ENCODE peak calls at places on chromosomes 4 and X, in ten cellular contexts. L is psoas muscle, Q is left lung, T is mammary epithelial cell, H is fibroblast of lung, X is breast epithelium, O is cardiac muscle cell, J is heart right ventricle, F is heart left ventricle, N is GM23338. D is an unnamed sample.

GRCh38 chrX:40646489-40647306 is 663 bp downstream of the CXorf38 start:
- DNase-seq in L (peak), Q (peak), T (peak), H (peak), X (peak), O (peak), J (peak), F (peak), N (peak), D (no peak)

GRCh38 chrX:24259544-24260240 is 54.2 kb downstream of the SUPT20HL2 start:
- DNase-seq in L (no peak), Q (no peak), T (peak), H (peak), X (no peak), O (peak), J (peak), F (no peak), N (peak), D (peak)

GRCh38 chr4:121072836-121073362 is 564 bp upstream of the NDNF start:
- DNase-seq in L (no peak), Q (peak), T (no peak), H (no peak), X (no peak), O (no peak), J (no peak), F (peak), N (peak), D (no peak)

GRCh38 chr4:168707205-168707604 is 210.4 kb downstream of the PALLD start:
- DNase-seq in L (no peak), Q (no peak), T (peak), H (no peak), X (no peak), O (no peak), J (no peak), F (no peak), N (no peak), D (no peak)

GRCh38 chr4:7652451-7652871 is 217.7 kb upstream of the PSAPL1 start:
- DNase-seq in L (peak), Q (no peak), T (no peak), H (peak), X (no peak), O (peak), J (no peak), F (no peak), N (no peak), D (peak)

GRCh38 chr4:150769235-150769634 is 187.3 kb downstream of the MAB21L2 start:
- DNase-seq in L (no peak), Q (no peak), T (peak), H (peak), X (no peak), O (peak), J (no peak), F (no peak), N (no peak), D (no peak)

GRCh38 chr4:6372649-6373525 is 99.5 kb downstream of the PPP2R2C start:
- DNase-seq in L (peak), Q (peak), T (peak), H (peak), X (no peak), O (peak), J (no peak), F (peak), N (peak), D (no peak)

GRCh38 chrX:136780738-136781137 is at the start of gene ARHGEF6:
- DNase-seq in L (no peak), Q (no peak), T (no peak), H (no peak), X (no peak), O (no peak), J (peak), F (no peak), N (no peak), D (peak)

GRCh38 chr4:7342581-7343352 is 92.0 kb downstream of the PSAPL1 start:
- DNase-seq in L (no peak), Q (peak), T (no peak), H (no peak), X (no peak), O (no peak), J (no peak), F (peak), N (no peak), D (no peak)

GRCh38 chrX:68827848-68828562 is 816 bp upstream of the EFNB1 start:
- DNase-seq in L (peak), Q (peak), T (peak), H (peak), X (peak), O (peak), J (peak), F (peak), N (peak), D (peak)

GRCh38 chr4:155954118-155954503 is 445 bp upstream of the CTSO start:
- DNase-seq in L (no peak), Q (peak), T (no peak), H (no peak), X (no peak), O (no peak), J (no peak), F (no peak), N (no peak), D (peak)

GRCh38 chr4:5051692-5052423 is 578 bp downstream of the STK32B start:
- DNase-seq in L (no peak), Q (peak), T (peak), H (peak), X (no peak), O (no peak), J (no peak), F (peak), N (peak), D (no peak)

GRCh38 chr4:53763813-53764597 is 172.7 kb upstream of the LNX1 start:
- DNase-seq in L (no peak), Q (peak), T (peak), H (peak), X (no peak), O (peak), J (no peak), F (no peak), N (no peak), D (no peak)

GRCh38 chr4:13698296-13698695 is 70.8 kb upstream of the BOD1L1 start:
- DNase-seq in L (no peak), Q (no peak), T (peak), H (no peak), X (no peak), O (no peak), J (no peak), F (no peak), N (no peak), D (no peak)

DNA sequence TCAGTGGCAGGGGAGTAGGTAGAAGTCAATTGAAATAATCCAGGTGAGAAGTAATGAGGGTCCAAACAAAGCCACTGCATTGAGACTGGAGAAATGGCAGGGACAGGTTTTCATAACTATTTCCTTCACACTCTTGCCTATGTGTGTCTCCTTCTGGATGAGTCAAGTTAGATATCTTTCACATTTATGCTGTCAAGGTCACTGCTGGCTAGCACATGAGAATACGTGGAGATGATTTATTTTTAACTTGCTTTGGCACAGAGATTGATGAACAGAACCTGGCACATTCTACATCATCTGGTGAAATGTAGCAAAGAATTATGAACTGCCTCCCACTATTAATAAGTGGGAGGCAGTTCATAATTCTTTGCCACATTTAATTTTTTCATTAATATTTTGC is 66.7 kb upstream of the BOD1L1 start:
- DNase-seq in L (no peak), Q (no peak), T (no peak), H (no peak), X (no peak), O (no peak), J (peak), F (no peak), N (no peak), D (no peak)
- TF ChIP-seq CTCF in L (no peak), Q (no peak), T (no peak), H (no peak), X (no peak), O (no peak), J (no peak), F (no peak), N (no peak), D (no peak)

DNA sequence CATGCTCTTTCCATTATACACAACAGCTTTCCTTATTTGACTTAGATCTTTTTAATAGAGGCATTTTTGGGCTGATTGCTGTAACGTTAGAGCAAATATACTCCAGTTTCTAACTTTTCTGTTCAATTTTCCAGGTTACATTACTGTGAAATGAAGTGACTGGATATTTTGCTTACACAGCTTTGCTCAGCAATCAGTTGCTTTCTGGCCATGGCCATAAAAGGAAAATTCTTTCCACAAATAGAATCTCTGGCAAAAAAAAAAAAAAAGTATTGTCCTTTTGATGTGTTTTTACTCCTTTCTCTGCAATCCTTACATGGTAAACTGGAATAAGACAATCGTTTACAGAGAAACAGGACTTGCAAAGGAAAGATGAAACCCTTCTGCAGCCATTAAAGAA is 146.3 kb downstream of the PCDH7 start:
- DNase-seq in L (no peak), Q (no peak), T (no peak), H (peak), X (no peak), O (peak), J (no peak), F (no peak), N (no peak), D (no peak)
- H3K4me3 ChIP-seq in L (no peak), Q (no peak), T (no peak), H (no peak), X (no peak), O (no peak), J (no peak), F (no peak), N (no peak), D (no peak)

GRCh38 chr4:174764105-174764729 is 64.8 kb downstream of the GLRA3 start:
- DNase-seq in L (no peak), Q (no peak), T (peak), H (peak), X (no peak), O (peak), J (no peak), F (no peak), N (peak), D (no peak)
- H3K27ac ChIP-seq in L (no peak), Q (no peak), T (no peak), H (no peak), X (no peak), O (no peak), J (no peak), F (no peak), N (no peak), D (no peak)

GRCh38 chr4:122313001-122313400 is 65.8 kb upstream of the ADAD1 start:
- DNase-seq in L (no peak), Q (no peak), T (no peak), H (no peak), X (no peak), O (no peak), J (no peak), F (no peak), N (no peak), D (no peak)

GRCh38 chr4:122305853-122306252 is 73.0 kb upstream of the ADAD1 start:
- DNase-seq in L (no peak), Q (no peak), T (no peak), H (no peak), X (no peak), O (no peak), J (no peak), F (no peak), N (no peak), D (no peak)

DNA sequence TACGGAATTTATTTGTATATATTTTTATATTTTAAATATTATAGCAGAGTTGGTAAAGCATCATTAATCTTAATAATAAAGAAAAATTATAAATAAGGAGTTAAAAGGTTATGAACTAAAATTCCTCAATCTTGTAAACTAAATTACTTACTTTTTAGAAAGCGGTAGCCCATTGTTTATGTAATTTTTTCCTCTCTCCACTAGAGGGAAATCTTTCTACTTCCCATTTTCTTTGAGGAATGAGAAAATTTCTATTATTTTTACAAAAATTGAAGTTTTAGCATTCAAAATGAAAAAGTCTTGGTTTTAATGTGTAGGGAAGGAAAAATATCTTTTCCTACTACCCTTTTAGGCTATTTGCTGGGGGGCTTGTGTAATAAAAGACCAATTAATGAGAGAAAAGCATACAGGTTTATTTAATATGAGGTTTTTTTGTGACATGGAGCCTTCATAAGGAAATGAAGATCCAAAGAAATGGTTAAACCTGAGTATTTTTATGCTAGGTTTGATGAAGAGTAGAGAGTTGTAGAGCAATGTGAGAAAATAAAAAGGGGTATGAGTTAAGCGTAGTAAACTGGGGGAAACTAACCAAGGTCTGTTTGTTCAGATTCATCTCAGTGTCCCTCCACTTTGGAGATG is 68.7 kb upstream of the ADAD1 start:
- DNase-seq in L (no peak), Q (no peak), T (no peak), H (peak), X (no peak), O (peak), J (no peak), F (no peak), N (peak), D (no peak)
- TF ChIP-seq CTCF in L (peak), Q (peak), T (peak), H (peak), X (peak), O (peak), J (peak), F (peak), N (peak), D (peak)

GRCh38 chrX:103831803-103832544 is at the start of gene RAB9B:
- DNase-seq in L (peak), Q (peak), T (peak), H (peak), X (peak), O (peak), J (peak), F (peak), N (peak), D (peak)
- H3K4me3 ChIP-seq in L (peak), Q (peak), T (peak), H (peak), X (peak), O (peak), J (peak), F (peak), N (peak), D (peak)

D was measured in CD8-positive, alpha-beta T cell.